ENCODE peak calls at places on chromosomes 5 and 9, in eight cellular contexts. Q, G, Z, Y, O, V, H and P are unnamed samples.

GRCh38 chr9:114791736-114792135 is 14.1 kb downstream of the TNFSF15 start:
- DNase-seq in G (no peak), O (no peak), H (no peak), Q (no peak), Y (no peak), Z (no peak), V (no peak), P (no peak)

GRCh38 chr5:19987594-19988345 is at the start of gene CDH18:
- DNase-seq in Q (no peak), O (peak; percentile 40), Y (no peak), H (no peak), G (peak; percentile 86), Z (peak; percentile 54), V (peak; percentile 6), P (no peak)

GRCh38 chr5:168334161-168335094 is 43.0 kb downstream of the WWC1 start:
- DNase-seq in O (no peak), Y (no peak), H (no peak), Q (no peak), V (no peak), G (peak; percentile 97), Z (peak; percentile 81), P (no peak)

GRCh38 chr5:15391648-15392392 is 108.2 kb upstream of the FBXL7 start:
- DNase-seq in Q (no peak), G (no peak), Y (no peak), V (no peak), Z (no peak), H (no peak), O (no peak), P (no peak)

GRCh38 chr5:141510160-141510559 is 21.3 kb downstream of the PCDHGC5 start:
- DNase-seq in Y (no peak), G (no peak), O (no peak), Z (no peak), H (no peak), Q (no peak), V (no peak), P (no peak)

GRCh38 chr9:102113191-102113590 is 374.7 kb upstream of the GRIN3A start:
- DNase-seq in Y (no peak), Q (no peak), Z (no peak), V (no peak), H (no peak), O (no peak), G (no peak), P (no peak)

GRCh38 chr9:126415741-126416370 is 89.2 kb downstream of the MVB12B start:
- DNase-seq in G (no peak), O (no peak), Z (no peak), V (no peak), Y (no peak), H (no peak), Q (no peak), P (no peak)

GRCh38 chr5:168085321-168086040 is 206.0 kb upstream of the WWC1 start:
- DNase-seq in G (no peak), V (peak; percentile 26), O (no peak), Z (no peak), Y (no peak), H (no peak), Q (no peak), P (no peak)

GRCh38 chr9:82410306-82410705 is 421.7 kb downstream of the SPATA31D1 start:
- DNase-seq in Z (no peak), V (no peak), G (no peak), Q (no peak), H (no peak), Y (no peak), O (no peak), P (no peak)

GRCh38 chr9:83544002-83544698 is 5.9 kb upstream of the FRMD3 start:
- DNase-seq in Q (peak; percentile 20), V (no peak), Y (peak; percentile 46), O (peak; percentile 29), G (peak; percentile 88), Z (no peak), H (peak; percentile 8), P (peak; percentile 28)

GRCh38 chr9:88420227-88420626 is 32.0 kb downstream of the SPIN1 start:
- DNase-seq in V (no peak), H (no peak), O (no peak), Z (no peak), G (no peak), Q (no peak), Y (no peak), P (no peak)

GRCh38 chr5:20575515-20575914 is 587.5 kb upstream of the CDH18 start:
- DNase-seq in Y (no peak), Z (no peak), Q (no peak), G (peak; percentile 33), H (no peak), O (no peak), V (no peak), P (no peak)

GRCh38 chr5:140262839-140263238 is 40.1 kb downstream of the PFDN1 start:
- DNase-seq in O (no peak), Z (no peak), Q (no peak), V (no peak), Y (no peak), H (no peak), G (no peak), P (no peak)

GRCh38 chr5:159448-160172 is 31.7 kb upstream of the LRRC14B start:
- DNase-seq in G (no peak), Z (no peak), Q (no peak), H (no peak), Y (no peak), V (no peak), O (peak; percentile 9), P (no peak)

GRCh38 chr9:32264171-32264862 is 120.1 kb upstream of the ACO1 start:
- DNase-seq in Z (peak; percentile 10), Q (no peak), H (no peak), G (peak; percentile 75), O (no peak), V (no peak), Y (no peak), P (no peak)

GRCh38 chr5:172293054-172293744 is 9.6 kb upstream of the UBTD2 start:
- DNase-seq in Z (peak; percentile 27), Q (peak; percentile 19), Y (peak; percentile 67), G (peak; percentile 84), H (peak; percentile 59), V (peak; percentile 51), O (peak; percentile 68), P (peak; percentile 48)

GRCh38 chr9:69036799-69037198 is 1.2 kb downstream of the FXN start:
- DNase-seq in V (no peak), Y (no peak), Z (no peak), H (no peak), Q (no peak), G (no peak), O (no peak), P (no peak)

DNA sequence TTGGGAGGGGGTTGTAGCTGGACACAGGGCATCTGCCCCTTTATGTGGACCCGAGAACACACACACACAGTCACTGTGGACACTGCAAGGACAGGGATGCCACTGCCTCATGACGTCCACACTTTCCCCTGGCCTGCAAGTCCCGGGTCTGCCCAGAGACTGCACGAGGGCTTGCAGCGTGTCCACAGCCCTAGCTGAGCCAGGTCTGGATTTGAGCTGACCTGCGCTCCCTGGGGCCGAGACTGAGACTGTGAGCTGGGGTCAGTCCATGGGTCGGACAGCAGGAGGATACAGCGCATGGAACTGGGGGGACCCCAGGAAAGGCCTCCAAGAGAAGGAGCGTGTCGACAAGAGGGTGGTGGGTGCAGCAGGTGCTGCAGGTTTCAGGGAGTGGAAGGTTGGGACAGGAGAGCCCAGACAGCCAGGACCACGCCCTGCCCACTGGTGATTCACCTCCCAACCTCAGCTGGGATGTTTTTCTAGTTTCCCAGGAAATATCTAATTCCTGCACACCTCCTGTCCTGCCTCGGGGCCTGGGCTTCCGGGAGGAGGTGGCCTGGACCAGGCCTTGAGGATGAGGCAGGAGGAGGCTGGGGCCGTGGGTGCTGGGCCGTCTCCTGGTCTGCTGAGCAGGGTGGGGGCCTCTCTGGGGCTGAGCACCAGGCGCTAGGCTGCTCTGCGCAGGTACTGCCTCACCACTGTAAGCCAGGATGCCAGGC is 805 bp upstream of the RNF224 start:
- DNase-seq in Q (no peak), O (no peak), G (no peak), H (no peak), V (no peak), Y (no peak), Z (no peak), P (no peak)
- TF ChIP-seq POLR2AphosphoS5 in Q (no peak), O (no peak), G (no peak), H (no peak), V (no peak), Y (no peak), Z (no peak), P (no peak)

DNA sequence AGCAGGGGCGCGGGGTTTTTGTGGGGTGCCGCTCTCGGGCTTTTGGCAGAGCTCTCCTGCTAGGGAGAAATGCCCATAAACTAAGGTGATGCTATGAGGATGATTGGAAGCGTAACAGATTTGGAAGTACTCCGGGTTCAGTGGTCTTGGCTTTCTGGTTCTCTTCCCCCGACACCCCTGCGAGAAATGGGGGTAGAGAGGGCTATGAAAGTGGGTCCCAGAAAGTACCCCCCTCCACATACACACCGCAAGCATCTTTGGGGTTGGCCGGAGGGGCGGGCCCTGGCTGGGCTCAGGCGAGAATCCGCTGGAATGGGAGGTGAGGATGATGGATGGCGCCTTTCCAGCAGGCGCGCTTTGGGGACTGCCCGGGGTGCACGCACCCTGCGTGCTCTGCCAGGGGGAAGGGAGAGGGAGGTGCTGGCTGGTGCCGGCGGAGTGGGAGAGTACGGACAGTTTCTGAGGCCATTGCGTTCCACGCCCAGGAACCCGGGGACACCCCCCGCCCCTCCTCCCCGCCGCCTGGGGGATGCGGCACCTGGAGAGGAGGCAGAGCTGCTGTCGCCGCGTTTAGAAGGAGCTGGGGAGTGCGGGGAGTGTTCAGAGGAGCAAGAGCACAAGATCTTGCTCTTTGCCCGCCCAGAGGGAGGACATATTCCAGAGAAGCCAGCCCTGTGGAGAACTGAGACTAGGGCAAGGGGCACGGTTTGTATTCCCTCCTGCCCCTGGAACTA is 1.9 kb downstream of the PCSK5 start:
- DNase-seq in V (peak; percentile 14), H (no peak), O (no peak), Q (no peak), G (peak; percentile 68), Z (no peak), Y (peak; percentile 70), P (no peak)
- TF ChIP-seq POLR2AphosphoS5 in V (no peak), H (no peak), O (no peak), Q (no peak), G (no peak), Z (no peak), Y (peak; percentile 2), P (no peak)

GRCh38 chr5:110086658-110087388 is 397.1 kb downstream of the MAN2A1 start:
- DNase-seq in Y (peak; percentile 11), G (no peak), H (peak; percentile 22), O (no peak), Q (no peak), Z (no peak), V (peak; percentile 48), P (no peak)
- TF ChIP-seq POLR2AphosphoS5 in Y (peak; percentile 63), G (no peak), H (no peak), O (peak; percentile 9), Q (no peak), Z (no peak), V (peak; percentile 44), P (no peak)

DNA sequence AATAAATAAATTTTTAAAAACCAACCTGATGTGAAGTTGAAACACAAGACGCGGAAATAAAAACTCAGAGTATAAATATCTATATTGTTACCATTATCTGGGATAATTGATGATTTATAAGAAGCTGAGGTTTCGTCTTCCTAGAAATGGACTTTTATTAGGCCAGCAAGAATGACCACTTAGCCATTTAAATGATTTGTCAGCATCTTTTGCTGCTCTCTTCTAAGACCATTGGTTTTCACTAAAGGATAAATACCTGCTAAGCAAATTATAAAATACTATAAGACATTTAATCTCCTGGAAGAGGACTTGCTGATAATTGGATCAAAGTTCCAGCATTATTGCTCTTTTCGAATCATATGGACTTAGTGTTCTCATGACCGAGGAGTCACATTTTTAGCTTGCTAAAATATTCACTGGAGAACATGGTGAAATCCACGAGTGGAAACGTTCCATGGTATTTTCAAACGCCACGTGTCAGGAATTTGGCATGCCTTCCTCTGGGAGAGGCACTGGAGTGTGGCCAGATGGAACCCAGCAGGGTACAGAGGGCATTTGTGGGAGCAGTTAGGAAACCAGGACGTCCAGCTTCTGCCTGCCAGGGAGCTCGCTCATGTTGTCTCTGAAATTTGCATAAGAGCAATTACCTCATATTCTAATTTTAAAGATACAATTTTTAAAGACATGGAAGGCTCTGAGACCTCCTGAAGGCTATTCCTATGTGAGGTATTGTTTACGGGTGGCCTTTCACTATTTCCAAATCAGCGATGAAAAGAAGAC is 43.1 kb downstream of the TNFAIP8 start:
- DNase-seq in O (peak; percentile 68), V (no peak), Z (no peak), Q (no peak), H (no peak), G (no peak), Y (peak; percentile 73), P (no peak)
- TF ChIP-seq POLR2AphosphoS5 in O (peak; percentile 62), V (peak; percentile 13), Z (no peak), Q (no peak), H (no peak), G (no peak), Y (no peak), P (no peak)